ENCODE peak calls at places on chromosomes 11 and 22, in eight cellular contexts. Q is heart left ventricle, B is testis, P is body of pancreas, J is Peyer's patch, V is esophagus squamous epithelium, D is lower leg skin, I is ovary. X is an unnamed sample.
A peak's percentile ranks its signal among the peaks of the same experiment; 100 is the strongest.

GRCh38 chr11:46272816-46273427 is 4.5 kb upstream of the CREB3L1 start:
- DNase-seq in J (peak; percentile 72), D (no peak), Q (peak; percentile 70), V (no peak), I (peak; percentile 75), P (peak; percentile 67), B (peak; percentile 67), X (peak; percentile 45)

GRCh38 chr22:48319321-48320047 is 1508.2 kb downstream of the BRD1 start:
- DNase-seq in I (no peak), B (no peak), Q (no peak), P (no peak), D (no peak), J (peak; percentile 27), V (no peak), X (no peak)

GRCh38 chr22:48204296-48204695 is 1441.8 kb downstream of the TBC1D22A start:
- DNase-seq in I (no peak), V (no peak), J (no peak), Q (no peak), B (peak; percentile 1), P (no peak), D (no peak), X (no peak)

GRCh38 chr11:57434640-57435546 is 8.0 kb upstream of the SLC43A3 start:
- DNase-seq in D (no peak), J (no peak), V (no peak), I (no peak), Q (no peak), P (no peak), B (no peak), X (no peak)

GRCh38 chr11:59437770-59438169 is 1.5 kb downstream of the OR5A1 start:
- DNase-seq in Q (no peak), J (no peak), D (no peak), I (no peak), V (no peak), P (no peak), B (no peak), X (no peak)

GRCh38 chr11:9001736-9002135 is 2.1 kb downstream of the NRIP3 start:
- DNase-seq in Q (no peak), P (peak; percentile 38), D (no peak), B (no peak), I (no peak), V (no peak), J (no peak), X (no peak)

GRCh38 chr11:33674035-33674814 is 26.4 kb downstream of the C11orf91 start:
- DNase-seq in J (no peak), B (no peak), D (no peak), I (no peak), Q (no peak), P (no peak), V (no peak), X (no peak)

GRCh38 chr11:109604506-109604905 is 182.5 kb downstream of the C11orf87 start:
- DNase-seq in J (no peak), B (no peak), I (no peak), V (no peak), P (no peak), Q (no peak), D (no peak), X (no peak)

GRCh38 chr11:69295079-69295994 is 1.4 kb downstream of the MYEOV start:
- DNase-seq in Q (no peak), V (no peak), B (no peak), D (no peak), P (no peak), J (peak; percentile 50), I (no peak), X (no peak)

GRCh38 chr11:77470504-77470903 is 3.4 kb downstream of the PAK1 start:
- DNase-seq in D (no peak), J (no peak), I (no peak), V (no peak), Q (no peak), B (no peak), P (no peak), X (no peak)

GRCh38 chr22:41352058-41352457 is 29.7 kb upstream of the TEF start:
- DNase-seq in I (no peak), V (no peak), J (no peak), Q (no peak), P (no peak), B (no peak), D (no peak), X (no peak)

GRCh38 chr22:36227396-36227795 is 11.9 kb downstream of the APOL2 start:
- DNase-seq in V (no peak), P (no peak), B (no peak), Q (no peak), I (no peak), J (no peak), D (no peak), X (no peak)

GRCh38 chr11:108289699-108290098 is 66.8 kb downstream of the ATM start:
- DNase-seq in Q (no peak), B (no peak), P (no peak), I (no peak), J (no peak), V (no peak), D (no peak), X (no peak)

GRCh38 chr11:12239396-12240298 is 129.3 kb downstream of the MICAL2 start:
- DNase-seq in D (no peak), I (no peak), J (no peak), B (no peak), P (peak; percentile 75), Q (no peak), V (no peak), X (no peak)

GRCh38 chr22:40819741-40820140 is 595 bp upstream of the SLC25A17 start:
- DNase-seq in B (no peak), V (no peak), D (no peak), I (no peak), Q (no peak), J (no peak), P (no peak), X (no peak)

GRCh38 chr11:8204596-8204995 is 35.8 kb upstream of the RIC3 start:
- DNase-seq in I (no peak), V (no peak), P (no peak), D (peak; percentile 57), Q (no peak), J (no peak), B (no peak), X (no peak)

GRCh38 chr11:96524475-96524874 is 134.7 kb downstream of the JRKL start:
- DNase-seq in I (no peak), Q (no peak), B (no peak), D (no peak), J (no peak), V (no peak), P (no peak), X (no peak)

GRCh38 chr11:114738954-114739353 is 60.6 kb downstream of the NXPE2 start:
- DNase-seq in B (peak; percentile 34), I (no peak), J (no peak), D (no peak), V (no peak), P (peak; percentile 49), Q (no peak), X (no peak)

GRCh38 chr11:45390407-45390806 is 104.3 kb upstream of the SYT13 start:
- DNase-seq in P (no peak), D (no peak), B (no peak), J (peak; percentile 19), Q (no peak), V (no peak), I (no peak), X (no peak)

GRCh38 chr11:122895591-122895990 is 13.0 kb downstream of the JHY start:
- DNase-seq in Q (no peak), B (no peak), P (no peak), V (no peak), J (no peak), D (no peak), I (no peak), X (no peak)

GRCh38 chr11:11535611-11536010 is 86.2 kb downstream of the GALNT18 start:
- DNase-seq in P (no peak), Q (peak; percentile 74), D (no peak), I (no peak), J (no peak), B (no peak), V (no peak), X (no peak)

GRCh38 chr22:20223421-20224245 is 44.5 kb downstream of the RTN4R start:
- DNase-seq in Q (no peak), J (no peak), V (no peak), I (no peak), P (no peak), D (no peak), B (no peak), X (no peak)

GRCh38 chr22:19527321-19527721 is 3.1 kb upstream of the CLDN5 start:
- DNase-seq in B (no peak), Q (no peak), V (no peak), J (no peak), P (no peak), I (no peak), D (no peak), X (no peak)

GRCh38 chr11:19027829-19028595 is 32.5 kb downstream of the MRGPRX2 start:
- DNase-seq in D (no peak), J (no peak), V (no peak), P (peak; percentile 58), Q (no peak), B (no peak), I (no peak), X (no peak)

GRCh38 chr22:23240639-23241389 is 60.5 kb downstream of the BCR start:
- DNase-seq in Q (no peak), I (no peak), P (no peak), J (no peak), V (no peak), B (no peak), D (no peak), X (no peak)
- TF ChIP-seq CTCF in Q (peak; percentile 22), I (no peak), P (peak; percentile 21), J (peak; percentile 11), V (peak; percentile 57), B (no peak), D (no peak), X (no peak)

GRCh38 chr11:62665630-62666258 is 632 bp downstream of the CSKMT start:
- DNase-seq in D (no peak), I (peak; percentile 73), J (no peak), B (peak; percentile 48), Q (no peak), V (no peak), P (peak; percentile 56), X (no peak)
- TF ChIP-seq POLR2A in D (no peak), I (no peak), J (no peak), B (no peak), Q (no peak), V (no peak), P (no peak), X (no peak)

DNA sequence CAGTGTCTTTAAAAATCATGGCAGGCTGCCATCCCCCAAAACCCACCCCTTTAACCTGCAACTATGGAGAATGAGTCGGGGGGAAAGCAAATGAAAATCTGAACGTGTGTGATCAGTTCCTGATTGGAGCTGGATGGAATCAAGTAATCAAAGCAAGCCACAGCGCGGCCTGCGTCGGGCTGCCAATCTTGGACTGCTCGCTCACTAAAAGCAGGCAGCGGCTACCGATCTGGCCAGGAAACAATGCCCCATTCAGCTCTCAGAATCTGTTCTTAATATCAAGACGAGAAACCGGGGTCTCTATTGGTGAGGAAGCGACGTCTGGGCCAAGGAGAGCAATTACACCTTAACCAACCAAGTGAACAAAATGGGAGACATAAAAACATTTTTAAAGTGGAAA is 472.2 kb downstream of the SOX6 start:
- DNase-seq in V (no peak), B (no peak), P (no peak), J (no peak), Q (no peak), D (no peak), I (no peak), X (no peak)
- H3K4me3 ChIP-seq in V (no peak overlapping the region), B (no peak overlapping the region), P (no peak overlapping the region), J (no peak overlapping the region), Q (no peak overlapping the region), D (no peak overlapping the region), I (no peak overlapping the region), X (no peak overlapping the region)

GRCh38 chr22:39384750-39385480 is 14.7 kb upstream of the TAB1 start:
- DNase-seq in D (no peak), P (no peak), Q (no peak), J (no peak), B (peak; percentile 37), I (no peak), V (no peak), X (no peak)
- TF ChIP-seq CTCF in D (no peak), P (peak; percentile 35), Q (peak; percentile 28), J (peak; percentile 24), B (peak; percentile 20), I (no peak), V (peak; percentile 37), X (no peak)